ENCODE peak calls at places on chromosome X, in five cellular contexts. One of them, this sample, is unnamed.

GRCh38 chrX:42837747-42838146 is 59.8 kb upstream of the PPP1R2C start:
- DNase-seq in foreskin melanocyte: no peak
- DNase-seq in activated naive CD4-positive, alpha-beta T cell treated with anti-CD3 and anti-CD28 coated beads for 36 hours: no peak
- DNase-seq in brain microvascular endothelial cell: no peak
- DNase-seq in thoracic aorta: no peak
- DNase-seq in this sample: no peak

GRCh38 chrX:372856-373640 is 13.7 kb downstream of the PPP2R3B start:
- DNase-seq in foreskin melanocyte: no peak
- DNase-seq in activated naive CD4-positive, alpha-beta T cell treated with anti-CD3 and anti-CD28 coated beads for 36 hours: no peak
- DNase-seq in brain microvascular endothelial cell: no peak
- DNase-seq in thoracic aorta: no peak
- DNase-seq in this sample: no peak

GRCh38 chrX:63764946-63765345 is 20.1 kb downstream of the ARHGEF9 start:
- DNase-seq in foreskin melanocyte: no peak
- DNase-seq in activated naive CD4-positive, alpha-beta T cell treated with anti-CD3 and anti-CD28 coated beads for 36 hours: no peak
- DNase-seq in brain microvascular endothelial cell: peak; percentile 22
- DNase-seq in thoracic aorta: no peak
- DNase-seq in this sample: no peak

GRCh38 chrX:38006283-38006682 is at the start of gene SYTL5:
- DNase-seq in foreskin melanocyte: no peak
- DNase-seq in activated naive CD4-positive, alpha-beta T cell treated with anti-CD3 and anti-CD28 coated beads for 36 hours: no peak
- DNase-seq in brain microvascular endothelial cell: no peak
- DNase-seq in thoracic aorta: no peak
- DNase-seq in this sample: no peak

GRCh38 chrX:9339603-9340569 is 125.0 kb upstream of the TBL1X start:
- DNase-seq in foreskin melanocyte: no peak
- DNase-seq in activated naive CD4-positive, alpha-beta T cell treated with anti-CD3 and anti-CD28 coated beads for 36 hours: no peak
- DNase-seq in brain microvascular endothelial cell: no peak
- DNase-seq in thoracic aorta: no peak
- DNase-seq in this sample: no peak

GRCh38 chrX:104254442-104255115 is at the start of gene ESX1:
- DNase-seq in foreskin melanocyte: no peak
- DNase-seq in activated naive CD4-positive, alpha-beta T cell treated with anti-CD3 and anti-CD28 coated beads for 36 hours: peak; percentile 8
- DNase-seq in brain microvascular endothelial cell: no peak
- DNase-seq in thoracic aorta: no peak
- DNase-seq in this sample: peak; percentile 10

GRCh38 chrX:130085551-130085986 is 24.7 kb downstream of the ELF4 start:
- DNase-seq in foreskin melanocyte: no peak
- DNase-seq in activated naive CD4-positive, alpha-beta T cell treated with anti-CD3 and anti-CD28 coated beads for 36 hours: peak; percentile 32
- DNase-seq in brain microvascular endothelial cell: no peak
- DNase-seq in thoracic aorta: no peak
- DNase-seq in this sample: peak; percentile 29

GRCh38 chrX:23784487-23785301 is 1.7 kb downstream of the SAT1 start:
- DNase-seq in foreskin melanocyte: no peak
- DNase-seq in activated naive CD4-positive, alpha-beta T cell treated with anti-CD3 and anti-CD28 coated beads for 36 hours: peak; percentile 21
- DNase-seq in brain microvascular endothelial cell: peak; percentile 20
- DNase-seq in thoracic aorta: no peak
- DNase-seq in this sample: no peak

GRCh38 chrX:125436855-125437254 is 117.2 kb downstream of the TEX13C start:
- DNase-seq in foreskin melanocyte: no peak
- DNase-seq in activated naive CD4-positive, alpha-beta T cell treated with anti-CD3 and anti-CD28 coated beads for 36 hours: peak; percentile 3
- DNase-seq in brain microvascular endothelial cell: no peak
- DNase-seq in thoracic aorta: no peak
- DNase-seq in this sample: no peak

GRCh38 chrX:39675619-39676018 is 422.1 kb downstream of the BCOR start:
- DNase-seq in foreskin melanocyte: peak; percentile 73
- DNase-seq in activated naive CD4-positive, alpha-beta T cell treated with anti-CD3 and anti-CD28 coated beads for 36 hours: no peak
- DNase-seq in brain microvascular endothelial cell: no peak
- DNase-seq in thoracic aorta: no peak
- DNase-seq in this sample: no peak

GRCh38 chrX:106933538-106933961 is 13.3 kb downstream of the CLDN2 start:
- DNase-seq in foreskin melanocyte: no peak
- DNase-seq in activated naive CD4-positive, alpha-beta T cell treated with anti-CD3 and anti-CD28 coated beads for 36 hours: no peak
- DNase-seq in brain microvascular endothelial cell: peak; percentile 29
- DNase-seq in thoracic aorta: no peak
- DNase-seq in this sample: no peak

GRCh38 chrX:72102760-72103159 is 29.0 kb downstream of the RTL5 start:
- DNase-seq in foreskin melanocyte: no peak
- DNase-seq in activated naive CD4-positive, alpha-beta T cell treated with anti-CD3 and anti-CD28 coated beads for 36 hours: no peak
- DNase-seq in brain microvascular endothelial cell: no peak
- DNase-seq in thoracic aorta: no peak
- DNase-seq in this sample: no peak

GRCh38 chrX:73524906-73525305 is 38.1 kb upstream of the CHIC1 start:
- DNase-seq in foreskin melanocyte: no peak
- DNase-seq in activated naive CD4-positive, alpha-beta T cell treated with anti-CD3 and anti-CD28 coated beads for 36 hours: no peak
- DNase-seq in brain microvascular endothelial cell: no peak
- DNase-seq in thoracic aorta: no peak
- DNase-seq in this sample: no peak

GRCh38 chrX:10350221-10350620 is 193.4 kb downstream of the CLCN4 start:
- DNase-seq in foreskin melanocyte: no peak
- DNase-seq in activated naive CD4-positive, alpha-beta T cell treated with anti-CD3 and anti-CD28 coated beads for 36 hours: no peak
- DNase-seq in brain microvascular endothelial cell: no peak
- DNase-seq in thoracic aorta: no peak
- DNase-seq in this sample: no peak

GRCh38 chrX:119784747-119785446 is 6.5 kb downstream of the RPL39 start:
- DNase-seq in foreskin melanocyte: no peak
- DNase-seq in activated naive CD4-positive, alpha-beta T cell treated with anti-CD3 and anti-CD28 coated beads for 36 hours: peak; percentile 48
- DNase-seq in brain microvascular endothelial cell: no peak
- DNase-seq in thoracic aorta: no peak
- DNase-seq in this sample: peak; percentile 65

GRCh38 chrX:25858273-25858880 is 279.8 kb upstream of the MAGEB18 start:
- DNase-seq in foreskin melanocyte: no peak
- DNase-seq in activated naive CD4-positive, alpha-beta T cell treated with anti-CD3 and anti-CD28 coated beads for 36 hours: no peak
- DNase-seq in brain microvascular endothelial cell: no peak
- DNase-seq in thoracic aorta: no peak
- DNase-seq in this sample: no peak